ENCODE peak calls at places on chromosome 3, in seven cellular contexts. One of them, this sample, is unnamed. For H3K4me1, the result is how much of the 10 kb centered on the place peaks cover.

GRCh38 chr3:171225698-171226097 is 199.2 kb upstream of the SLC2A2 start:
- DNase-seq in K562: no peak
- DNase-seq in Peyer's patch: no peak
- DNase-seq in heart left ventricle: no peak
- DNase-seq in tibial nerve: no peak
- DNase-seq in sigmoid colon: no peak
- DNase-seq in esophagus squamous epithelium: no peak
- DNase-seq in this sample: no peak

GRCh38 chr3:178748874-178749273 is 212.6 kb downstream of the KCNMB2 start:
- DNase-seq in esophagus squamous epithelium: no peak
- DNase-seq in sigmoid colon: no peak
- DNase-seq in tibial nerve: no peak
- DNase-seq in K562: no peak
- DNase-seq in heart left ventricle: no peak
- DNase-seq in Peyer's patch: no peak
- DNase-seq in this sample: no peak

GRCh38 chr3:13655074-13655913 is 106.4 kb downstream of the FBLN2 start:
- DNase-seq in Peyer's patch: no peak
- DNase-seq in K562: peak
- DNase-seq in heart left ventricle: no peak
- DNase-seq in esophagus squamous epithelium: no peak
- DNase-seq in sigmoid colon: no peak
- DNase-seq in tibial nerve: no peak
- DNase-seq in this sample: no peak

GRCh38 chr3:90010341-90010740 is 902.9 kb downstream of the EPHA3 start:
- DNase-seq in tibial nerve: no peak
- DNase-seq in sigmoid colon: no peak
- DNase-seq in heart left ventricle: no peak
- DNase-seq in esophagus squamous epithelium: no peak
- DNase-seq in Peyer's patch: no peak
- DNase-seq in K562: no peak
- DNase-seq in this sample: no peak

GRCh38 chr3:88151358-88151757 is 1.6 kb downstream of the C3orf38 start:
- DNase-seq in sigmoid colon: no peak
- DNase-seq in K562: no peak
- DNase-seq in esophagus squamous epithelium: no peak
- DNase-seq in heart left ventricle: no peak
- DNase-seq in Peyer's patch: no peak
- DNase-seq in tibial nerve: no peak
- DNase-seq in this sample: no peak

GRCh38 chr3:149969110-149969944 is 1.4 kb downstream of the PFN2 start:
- DNase-seq in Peyer's patch: no peak
- DNase-seq in tibial nerve: peak
- DNase-seq in heart left ventricle: no peak
- DNase-seq in K562: peak
- DNase-seq in sigmoid colon: peak
- DNase-seq in esophagus squamous epithelium: no peak
- DNase-seq in this sample: no peak

GRCh38 chr3:3998140-3998977 is 199.1 kb downstream of the LRRN1 start:
- DNase-seq in esophagus squamous epithelium: no peak
- DNase-seq in tibial nerve: no peak
- DNase-seq in sigmoid colon: no peak
- DNase-seq in K562: peak
- DNase-seq in Peyer's patch: no peak
- DNase-seq in heart left ventricle: no peak
- DNase-seq in this sample: no peak

GRCh38 chr3:97037294-97037943 is 223.0 kb downstream of the EPHA6 start:
- DNase-seq in Peyer's patch: no peak
- DNase-seq in esophagus squamous epithelium: no peak
- DNase-seq in tibial nerve: no peak
- DNase-seq in sigmoid colon: no peak
- DNase-seq in K562: no peak
- DNase-seq in heart left ventricle: no peak
- DNase-seq in this sample: no peak

GRCh38 chr3:55690161-55690560 is 203.1 kb upstream of the WNT5A start:
- DNase-seq in tibial nerve: no peak
- DNase-seq in Peyer's patch: no peak
- DNase-seq in sigmoid colon: no peak
- DNase-seq in heart left ventricle: no peak
- DNase-seq in esophagus squamous epithelium: no peak
- DNase-seq in K562: no peak
- DNase-seq in this sample: no peak

GRCh38 chr3:115071611-115072010 is 75.5 kb downstream of the ZBTB20 start:
- DNase-seq in heart left ventricle: no peak
- DNase-seq in Peyer's patch: no peak
- DNase-seq in sigmoid colon: no peak
- DNase-seq in K562: no peak
- DNase-seq in esophagus squamous epithelium: no peak
- DNase-seq in tibial nerve: no peak
- DNase-seq in this sample: no peak

GRCh38 chr3:175940881-175941280 is 1081.7 kb downstream of the NAALADL2 start:
- DNase-seq in K562: no peak
- DNase-seq in sigmoid colon: no peak
- DNase-seq in heart left ventricle: no peak
- DNase-seq in esophagus squamous epithelium: no peak
- DNase-seq in Peyer's patch: no peak
- DNase-seq in tibial nerve: no peak
- DNase-seq in this sample: no peak

GRCh38 chr3:45462522-45463262 is 74.3 kb downstream of the LARS2 start:
- DNase-seq in tibial nerve: no peak
- DNase-seq in K562: no peak
- DNase-seq in sigmoid colon: no peak
- DNase-seq in Peyer's patch: no peak
- DNase-seq in heart left ventricle: no peak
- DNase-seq in esophagus squamous epithelium: no peak
- DNase-seq in this sample: peak

GRCh38 chr3:191246628-191247027 is 47.6 kb downstream of the OSTN start:
- DNase-seq in sigmoid colon: no peak
- DNase-seq in K562: no peak
- DNase-seq in heart left ventricle: no peak
- DNase-seq in esophagus squamous epithelium: no peak
- DNase-seq in Peyer's patch: no peak
- DNase-seq in tibial nerve: no peak
- DNase-seq in this sample: no peak

GRCh38 chr3:151204530-151205401 is 1.8 kb upstream of the GPR171 start:
- DNase-seq in esophagus squamous epithelium: no peak
- DNase-seq in sigmoid colon: no peak
- DNase-seq in K562: no peak
- DNase-seq in heart left ventricle: no peak
- DNase-seq in tibial nerve: no peak
- DNase-seq in Peyer's patch: no peak
- DNase-seq in this sample: no peak

GRCh38 chr3:16916840-16917239 is 32.1 kb downstream of the PLCL2 start:
- DNase-seq in K562: no peak
- DNase-seq in tibial nerve: no peak
- DNase-seq in Peyer's patch: no peak
- DNase-seq in sigmoid colon: no peak
- DNase-seq in esophagus squamous epithelium: no peak
- DNase-seq in heart left ventricle: no peak
- DNase-seq in this sample: no peak

GRCh38 chr3:139561428-139561827 is 21.9 kb upstream of the RBP1 start:
- DNase-seq in heart left ventricle: no peak
- DNase-seq in Peyer's patch: no peak
- DNase-seq in esophagus squamous epithelium: no peak
- DNase-seq in sigmoid colon: no peak
- DNase-seq in K562: no peak
- DNase-seq in tibial nerve: no peak
- DNase-seq in this sample: no peak

DNA sequence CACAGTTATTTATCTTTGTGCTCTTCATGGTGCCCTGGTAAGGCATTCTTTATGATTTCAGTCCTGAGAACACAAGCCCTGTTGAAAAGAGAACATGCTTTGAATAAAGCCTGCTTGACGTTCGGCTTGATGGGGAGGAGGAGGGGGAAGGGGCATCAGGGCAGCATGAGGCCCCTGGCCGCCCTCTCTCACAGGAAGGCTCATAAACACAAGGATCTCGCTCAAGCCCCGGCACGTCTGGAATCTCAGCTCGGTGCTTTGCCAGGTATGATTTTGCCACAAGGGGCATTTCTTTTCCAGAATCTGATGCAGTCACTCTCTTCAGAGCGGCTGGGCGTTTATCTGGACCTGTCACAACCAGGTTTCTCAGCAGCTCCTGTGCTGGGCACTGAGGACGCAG is 129.4 kb downstream of the DNAJB8 start:
- DNase-seq in heart left ventricle: no peak
- DNase-seq in K562: no peak
- DNase-seq in sigmoid colon: peak
- DNase-seq in esophagus squamous epithelium: no peak
- DNase-seq in Peyer's patch: peak
- DNase-seq in tibial nerve: no peak
- DNase-seq in this sample: no peak
- H3K27ac ChIP-seq in heart left ventricle: no peak
- H3K27ac ChIP-seq in K562: no peak
- H3K27ac ChIP-seq in sigmoid colon: no peak
- H3K27ac ChIP-seq in esophagus squamous epithelium: peak
- H3K27ac ChIP-seq in Peyer's patch: no peak
- H3K27ac ChIP-seq in tibial nerve: no peak
- H3K27ac ChIP-seq in this sample: no peak

DNA sequence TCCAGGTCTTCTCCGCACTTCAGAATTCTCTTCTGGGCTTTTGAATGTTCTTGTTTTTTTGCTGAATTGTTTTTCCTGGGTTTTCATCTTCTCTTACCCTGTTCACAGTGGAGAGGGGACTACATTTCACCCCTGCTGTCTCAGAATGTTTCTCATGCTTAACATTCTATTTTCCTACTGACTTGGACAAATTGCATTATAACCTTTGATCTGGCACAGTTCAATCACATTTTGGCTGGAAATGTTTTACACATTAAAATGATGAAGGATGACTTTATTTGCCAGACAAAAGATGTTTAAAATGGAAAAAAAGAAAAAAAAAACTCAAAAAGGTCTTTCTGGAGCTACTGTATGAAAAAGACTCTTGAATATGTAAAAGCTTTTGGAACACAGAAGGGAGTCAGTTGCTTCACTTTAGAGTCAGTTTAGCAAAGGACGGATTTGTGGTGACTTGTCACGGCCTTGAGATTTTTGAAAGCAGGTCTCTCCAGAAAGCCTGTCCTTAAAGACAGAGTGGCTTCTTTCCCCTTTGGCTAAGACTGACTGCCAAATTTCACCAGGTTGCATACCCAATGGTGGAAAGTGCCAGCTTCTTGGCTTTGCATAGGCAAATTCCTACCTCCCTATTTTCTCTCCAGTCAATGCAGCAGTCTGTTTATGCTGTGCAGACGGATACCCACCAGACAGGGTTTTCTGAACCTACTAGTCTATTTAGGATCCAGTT is 401.0 kb upstream of the TBL1XR1 start:
- DNase-seq in heart left ventricle: no peak
- DNase-seq in sigmoid colon: no peak
- DNase-seq in esophagus squamous epithelium: no peak
- DNase-seq in tibial nerve: no peak
- DNase-seq in K562: no peak
- DNase-seq in Peyer's patch: no peak
- DNase-seq in this sample: no peak
- H3K4me1 ChIP-seq in heart left ventricle: half or more
- H3K4me1 ChIP-seq in sigmoid colon: half or more
- H3K4me1 ChIP-seq in esophagus squamous epithelium: half or more
- H3K4me1 ChIP-seq in tibial nerve: under half
- H3K4me1 ChIP-seq in K562: under half
- H3K4me1 ChIP-seq in Peyer's patch: under half
- H3K4me1 ChIP-seq in this sample: half or more

GRCh38 chr3:193744048-193744821 is 151.2 kb downstream of the OPA1 start:
- DNase-seq in K562: peak
- DNase-seq in Peyer's patch: no peak
- DNase-seq in heart left ventricle: no peak
- DNase-seq in sigmoid colon: no peak
- DNase-seq in esophagus squamous epithelium: no peak
- DNase-seq in tibial nerve: no peak
- DNase-seq in this sample: no peak
- TF ChIP-seq POLR2A in K562: no peak
- TF ChIP-seq POLR2A in Peyer's patch: no peak
- TF ChIP-seq POLR2A in heart left ventricle: no peak
- TF ChIP-seq POLR2A in sigmoid colon: no peak
- TF ChIP-seq POLR2A in esophagus squamous epithelium: no peak
- TF ChIP-seq POLR2A in tibial nerve: no peak
- TF ChIP-seq POLR2A in this sample: no peak

DNA sequence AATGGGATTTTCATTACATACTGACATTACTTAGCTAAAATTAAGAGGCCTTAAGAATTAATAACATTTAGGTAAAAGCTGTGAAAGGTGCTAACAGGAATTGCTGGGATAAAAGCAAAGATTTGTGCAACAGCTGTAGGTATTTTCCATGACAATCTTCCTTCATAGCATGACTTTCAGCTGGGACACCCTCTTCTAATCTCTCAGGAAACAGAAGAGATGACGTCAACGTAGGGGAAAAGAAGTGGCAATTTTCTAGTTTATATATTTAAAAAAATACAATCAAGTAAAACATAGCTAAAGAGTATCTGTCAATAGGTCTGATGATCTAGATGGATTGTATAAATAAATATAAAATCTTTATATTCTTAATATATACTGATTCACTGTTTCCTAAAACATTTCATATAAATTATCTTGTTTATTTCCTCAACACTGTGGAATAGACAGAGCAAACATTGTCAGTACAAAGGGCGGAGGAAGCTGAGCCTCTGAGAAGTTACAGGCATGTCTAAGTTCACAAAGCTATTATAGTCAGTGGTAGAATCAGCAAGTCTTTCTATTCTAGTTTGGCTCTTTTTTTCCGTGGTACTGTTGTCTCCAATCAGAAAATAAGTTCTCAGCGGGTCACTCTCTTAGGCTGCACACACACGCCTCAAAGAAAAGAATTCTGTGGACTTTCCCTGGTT is 217.0 kb downstream of the P3H2 start:
- DNase-seq in heart left ventricle: no peak
- DNase-seq in Peyer's patch: no peak
- DNase-seq in K562: no peak
- DNase-seq in tibial nerve: no peak
- DNase-seq in sigmoid colon: no peak
- DNase-seq in esophagus squamous epithelium: no peak
- DNase-seq in this sample: no peak
- H3K27ac ChIP-seq in heart left ventricle: no peak
- H3K27ac ChIP-seq in Peyer's patch: no peak
- H3K27ac ChIP-seq in K562: no peak
- H3K27ac ChIP-seq in tibial nerve: no peak
- H3K27ac ChIP-seq in sigmoid colon: no peak
- H3K27ac ChIP-seq in esophagus squamous epithelium: no peak
- H3K27ac ChIP-seq in this sample: no peak